ENCODE peak calls at places on chromosome 14, in ten cellular contexts. Y is EL; R is globus pallidus; F is stimulated activated CD4-positive, alpha-beta T cell treated with anti-CD3 and anti-CD28 coated beads, Interleukin-12 subunit alpha, Interleukin-12 subunit beta, amount 100 ng/mL, for 24 hours; S is testis; M is neural crest cell; C is GM04504; P is Jurkat, Clone E6-1; T is NCI-H2081; V is heart left ventricle. D is an unnamed sample.

GRCh38 chr14:95180966-95181733 is 23.8 kb upstream of the DICER1 start:
- DNase-seq in Y (no peak), R (no peak), F (no peak), S (no peak), M (no peak), C (no peak), P (no peak), T (no peak), V (no peak), D (no peak)

GRCh38 chr14:91860238-91860637 is 7.1 kb downstream of the TC2N start:
- DNase-seq in Y (no peak), R (no peak), F (no peak), S (no peak), M (no peak), C (no peak), P (no peak), T (no peak), V (no peak), D (no peak)

GRCh38 chr14:52360831-52361230 is 46.7 kb downstream of the PTGER2 start:
- DNase-seq in Y (no peak), R (no peak), F (no peak), S (peak; percentile 61), M (no peak), C (no peak), P (no peak), T (no peak), V (no peak), D (no peak)

GRCh38 chr14:106606936-106607335 is 1080.6 kb downstream of the TMEM121 start:
- DNase-seq in Y (no peak), R (no peak), F (no peak), S (no peak), M (no peak), C (no peak), P (no peak), T (no peak), V (no peak), D (no peak)

GRCh38 chr14:24665440-24665991 is 31.5 kb upstream of the GZMB start:
- DNase-seq in Y (no peak), R (no peak), F (no peak), S (no peak), M (no peak), C (no peak), P (peak; percentile 41), T (no peak), V (no peak), D (no peak)

GRCh38 chr14:24680516-24680915 is 46.5 kb upstream of the GZMB start:
- DNase-seq in Y (no peak), R (no peak), F (no peak), S (no peak), M (no peak), C (no peak), P (no peak), T (no peak), V (no peak), D (no peak)

GRCh38 chr14:63249112-63249511 is 44.9 kb downstream of the RHOJ start:
- DNase-seq in Y (peak; percentile 18), R (no peak), F (no peak), S (peak; percentile 17), M (no peak), C (no peak), P (no peak), T (no peak), V (no peak), D (no peak)

GRCh38 chr14:23237772-23238594 is at the start of gene RNF212B:
- DNase-seq in Y (peak; percentile 76), R (peak; percentile 66), F (peak; percentile 70), S (peak; percentile 95), M (peak; percentile 94), C (peak; percentile 17), P (peak; percentile 14), T (peak; percentile 52), V (peak; percentile 84), D (peak; percentile 96)

GRCh38 chr14:22479132-22479531 is 109.9 kb downstream of the DAD1 start:
- DNase-seq in Y (no peak), R (no peak), F (no peak), S (no peak), M (no peak), C (no peak), P (no peak), T (no peak), V (no peak), D (no peak)

GRCh38 chr14:88911811-88912210 is 87.4 kb downstream of the TTC8 start:
- DNase-seq in Y (no peak), R (no peak), F (no peak), S (no peak), M (no peak), C (no peak), P (no peak), T (no peak), V (no peak), D (no peak)

GRCh38 chr14:99465288-99465687 is 15.4 kb downstream of the SETD3 start:
- DNase-seq in Y (no peak), R (no peak), F (no peak), S (no peak), M (no peak), C (no peak), P (no peak), T (no peak), V (no peak), D (no peak)

GRCh38 chr14:74905595-74906142 is 17.4 kb downstream of the RPS6KL1 start:
- DNase-seq in Y (peak; percentile 57), R (peak; percentile 57), F (peak; percentile 63), S (peak; percentile 80), M (peak; percentile 86), C (no peak), P (peak; percentile 24), T (peak; percentile 39), V (peak; percentile 75), D (peak; percentile 68)

GRCh38 chr14:101844752-101845151 is 83.2 kb downstream of the PPP2R5C start:
- DNase-seq in Y (no peak), R (no peak), F (no peak), S (no peak), M (no peak), C (no peak), P (no peak), T (no peak), V (no peak), D (no peak)

GRCh38 chr14:77002335-77002734 is 26.2 kb downstream of the IRF2BPL start:
- DNase-seq in Y (no peak), R (no peak), F (no peak), S (no peak), M (no peak), C (no peak), P (no peak), T (no peak), V (no peak), D (no peak)

GRCh38 chr14:37903561-37904191 is 304.0 kb upstream of the SSTR1 start:
- DNase-seq in Y (peak; percentile 70), R (peak; percentile 21), F (no peak), S (no peak), M (peak; percentile 8), C (peak; percentile 29), P (peak; percentile 43), T (peak; percentile 47), V (no peak), D (peak; percentile 51)

GRCh38 chr14:61561144-61561543 is 134.2 kb upstream of the HIF1A start:
- DNase-seq in Y (peak; percentile 86), R (no peak), F (no peak), S (no peak), M (no peak), C (no peak), P (no peak), T (no peak), V (no peak), D (peak; percentile 88)

GRCh38 chr14:32078794-32079663 is 1.9 kb downstream of the ARHGAP5 start:
- DNase-seq in Y (peak; percentile 34), R (no peak), F (no peak), S (no peak), M (no peak), C (no peak), P (no peak), T (no peak), V (no peak), D (peak; percentile 33)

GRCh38 chr14:85223667-85224066 is 306.3 kb upstream of the FLRT2 start:
- DNase-seq in Y (no peak), R (no peak), F (no peak), S (no peak), M (no peak), C (no peak), P (no peak), T (no peak), V (no peak), D (no peak)

GRCh38 chr14:22836301-22837058 is at the start of gene MMP14:
- DNase-seq in Y (peak; percentile 92), R (no peak), F (no peak), S (peak; percentile 79), M (peak; percentile 28), C (peak; percentile 89), P (no peak), T (no peak), V (peak; percentile 82), D (peak; percentile 89)

GRCh38 chr14:34081576-34082136 is 130.8 kb upstream of the EGLN3 start:
- DNase-seq in Y (peak; percentile 66), R (no peak), F (no peak), S (no peak), M (no peak), C (no peak), P (no peak), T (peak; percentile 58), V (no peak), D (peak; percentile 64)